ENCODE peak calls at places on chromosomes 6 and 20, in four cellular contexts. X is breast epithelium, R is MM.1S, F is heart left ventricle. Q is an unnamed sample.
A peak's percentile ranks its signal among the peaks of the same experiment; 100 is the strongest.

GRCh38 chr6:105041880-105042279 is 85.0 kb downstream of the LIN28B start:
- DNase-seq in X (no peak), F (no peak), R (no peak), Q (no peak)

GRCh38 chr20:4780245-4780644 is 58.5 kb downstream of the PRND start:
- DNase-seq in X (no peak), F (no peak), R (no peak), Q (no peak)

GRCh38 chr20:36407196-36407733 is 101.1 kb downstream of the DLGAP4 start:
- DNase-seq in R (no peak), X (no peak), F (no peak), Q (no peak)

GRCh38 chr20:2144850-2145249 is 43.2 kb downstream of the STK35 start:
- DNase-seq in X (no peak), F (no peak), R (no peak), Q (no peak)

GRCh38 chr6:168851460-168852103 is 402.1 kb downstream of the THBS2 start:
- DNase-seq in X (no peak), F (no peak), R (peak; percentile 6), Q (no peak)

GRCh38 chr6:3899061-3899460 is 49.9 kb downstream of the FAM50B start:
- DNase-seq in R (no peak), F (no peak), X (no peak), Q (no peak)

GRCh38 chr20:32605167-32605656 is 20.1 kb upstream of the NOL4L start:
- DNase-seq in X (no peak), F (peak; percentile 55), R (no peak), Q (peak; percentile 33)

GRCh38 chr6:35317483-35318199 is 20.0 kb downstream of the DEF6 start:
- DNase-seq in R (no peak), X (no peak), F (no peak), Q (peak; percentile 81)

GRCh38 chr6:110054664-110055386 is 76.7 kb downstream of the GPR6 start:
- DNase-seq in X (no peak), F (no peak), R (no peak), Q (no peak)

GRCh38 chr6:82006027-82006738 is 241.4 kb downstream of the IBTK start:
- DNase-seq in X (no peak), R (peak; percentile 56), F (peak; percentile 26), Q (peak; percentile 38)

GRCh38 chr6:167116109-167116837 is 6.6 kb upstream of the CCR6 start:
- DNase-seq in R (no peak), F (no peak), X (peak; percentile 56), Q (no peak)

GRCh38 chr6:34934516-34934915 is 45.5 kb downstream of the ANKS1A start:
- DNase-seq in R (no peak), X (peak; percentile 72), F (peak; percentile 87), Q (no peak)

GRCh38 chr6:166351715-166352285 is 9.5 kb upstream of the SFT2D1 start:
- DNase-seq in R (peak; percentile 12), X (no peak), F (no peak), Q (no peak)

GRCh38 chr6:47076422-47077344 is 34.6 kb upstream of the ADGRF1 start:
- DNase-seq in F (no peak), X (no peak), R (no peak), Q (no peak)

GRCh38 chr20:2942439-2942838 is 69.2 kb downstream of the PTPRA start:
- DNase-seq in X (no peak), R (no peak), F (no peak), Q (no peak)

GRCh38 chr20:21019468-21019830 is 86.7 kb downstream of the LINC00237 start:
- DNase-seq in F (no peak), R (no peak), X (no peak), Q (no peak)

GRCh38 chr6:169845426-169846285 is 94.2 kb downstream of the ERMARD start:
- DNase-seq in X (peak; percentile 42), F (no peak), R (no peak), Q (no peak)

GRCh38 chr6:15389079-15389758 is 143.3 kb downstream of the JARID2 start:
- DNase-seq in X (no peak), F (no peak), R (no peak), Q (no peak)

GRCh38 chr6:82741325-82741995 is 324.2 kb downstream of the UBE3D start:
- DNase-seq in R (no peak), X (no peak), F (no peak), Q (no peak)

GRCh38 chr6:145893586-145893985 is 70.6 kb downstream of the SHPRH start:
- DNase-seq in F (no peak), R (no peak), X (no peak), Q (no peak)

GRCh38 chr6:31879901-31880300 is 1.1 kb upstream of the SLC44A4 start:
- DNase-seq in R (no peak), F (no peak), X (no peak), Q (no peak)

GRCh38 chr6:31878222-31878621 is 575 bp downstream of the SLC44A4 start:
- DNase-seq in F (no peak), R (no peak), X (no peak), Q (no peak)

GRCh38 chr6:31877651-31878161 is 1.1 kb downstream of the SLC44A4 start:
- DNase-seq in X (peak; percentile 75), F (no peak), R (no peak), Q (no peak)

GRCh38 chr6:31880616-31881015 is 1.8 kb upstream of the SLC44A4 start:
- DNase-seq in X (no peak), F (no peak), R (no peak), Q (no peak)

DNA sequence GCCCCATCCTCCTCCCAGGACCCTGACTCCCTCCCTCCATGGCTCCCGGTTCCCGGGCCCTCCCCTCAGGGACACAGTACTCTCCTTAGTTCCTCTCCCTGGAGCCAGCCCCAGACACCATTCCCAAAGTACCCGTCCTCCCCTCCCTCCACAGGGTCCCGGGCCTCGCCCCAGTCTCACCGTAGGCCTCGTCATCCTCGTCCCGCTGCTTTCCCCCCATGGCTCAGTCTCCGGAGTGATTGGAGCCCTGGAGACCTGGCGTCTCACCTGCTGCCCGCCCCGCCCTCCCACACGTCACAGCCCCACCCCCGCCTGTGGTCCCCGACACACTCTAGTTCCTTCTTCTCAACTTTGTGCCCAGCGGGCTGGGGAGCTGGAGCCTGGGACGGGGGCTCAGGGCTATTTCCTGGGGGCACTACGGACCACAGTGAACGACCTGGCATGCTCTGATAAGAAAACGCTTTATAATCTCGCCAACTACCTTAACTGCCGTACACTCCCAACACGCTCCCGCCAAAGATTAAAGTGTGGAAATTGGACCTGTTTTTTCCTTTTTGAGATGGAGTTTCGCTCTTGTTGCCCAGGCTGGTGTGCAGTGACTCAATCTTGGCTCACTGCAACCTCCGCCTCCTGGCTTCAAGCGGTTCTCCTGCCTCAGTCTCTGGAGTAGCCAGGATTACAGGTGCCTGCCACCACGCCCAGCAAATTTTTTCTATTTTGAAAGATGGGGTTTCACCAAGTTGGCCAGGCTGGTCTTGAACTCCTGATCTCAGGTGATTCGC is at the start of gene SLC44A4:
- DNase-seq in X (no peak), R (no peak), F (no peak), Q (no peak)
- H3K4me3 ChIP-seq in X (peak within 1 kb of the TSS; percentile 30), R (no peak within 1 kb of the TSS), F (no peak within 1 kb of the TSS), Q (no peak within 1 kb of the TSS)

GRCh38 chr6:30480536-30481156 is 8.7 kb upstream of the HLA-E start:
- DNase-seq in F (no peak), R (peak; percentile 61), X (no peak), Q (no peak)

GRCh38 chr6:30483677-30484279 is 5.5 kb upstream of the HLA-E start:
- DNase-seq in R (peak; percentile 52), X (no peak), F (no peak), Q (peak; percentile 53)

GRCh38 chr6:30485236-30485635 is 4.1 kb upstream of the HLA-E start:
- DNase-seq in R (no peak), X (no peak), F (no peak), Q (no peak)

DNA sequence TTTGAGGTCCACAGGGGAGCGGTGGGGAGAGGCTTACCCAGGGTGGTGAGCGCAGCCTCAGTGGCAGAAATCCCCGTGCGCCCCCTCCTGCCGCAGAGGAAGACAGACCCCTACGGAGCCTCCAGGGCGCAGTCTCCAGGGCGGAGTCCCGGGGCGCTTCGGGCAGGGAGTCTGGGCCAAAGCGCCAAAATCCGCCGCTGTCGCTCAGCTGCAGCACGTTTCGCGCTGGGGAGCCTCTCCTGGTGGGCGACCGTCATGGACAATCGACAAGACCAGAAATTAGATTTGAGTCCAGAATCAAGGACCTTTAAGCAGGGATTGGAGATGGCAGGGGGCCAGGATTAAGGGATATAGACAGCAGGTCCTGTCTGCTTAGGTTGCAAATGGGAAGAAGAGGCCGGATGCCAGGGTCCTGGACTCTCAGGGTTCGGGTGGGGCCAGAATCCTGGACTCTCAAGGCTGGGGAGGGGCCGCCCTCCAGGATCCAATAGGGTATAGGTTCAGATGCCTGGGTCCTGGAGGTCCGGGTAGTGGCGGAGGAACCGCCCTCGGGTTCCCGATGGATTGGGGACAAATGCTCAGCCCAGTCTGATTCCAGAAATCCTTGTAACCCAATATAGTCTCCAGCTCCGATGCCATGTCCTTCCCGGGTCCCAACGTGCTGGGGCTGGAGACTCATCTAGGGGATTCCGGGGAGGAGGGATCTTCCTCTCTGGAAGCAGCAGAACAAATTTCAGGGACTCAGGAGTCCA is 7.9 kb upstream of the HLA-E start:
- DNase-seq in F (no peak), R (no peak), X (no peak), Q (peak; percentile 64)
- TF ChIP-seq CTCF in F (no peak), R (no peak), X (no peak), Q (peak; percentile 40)

DNA sequence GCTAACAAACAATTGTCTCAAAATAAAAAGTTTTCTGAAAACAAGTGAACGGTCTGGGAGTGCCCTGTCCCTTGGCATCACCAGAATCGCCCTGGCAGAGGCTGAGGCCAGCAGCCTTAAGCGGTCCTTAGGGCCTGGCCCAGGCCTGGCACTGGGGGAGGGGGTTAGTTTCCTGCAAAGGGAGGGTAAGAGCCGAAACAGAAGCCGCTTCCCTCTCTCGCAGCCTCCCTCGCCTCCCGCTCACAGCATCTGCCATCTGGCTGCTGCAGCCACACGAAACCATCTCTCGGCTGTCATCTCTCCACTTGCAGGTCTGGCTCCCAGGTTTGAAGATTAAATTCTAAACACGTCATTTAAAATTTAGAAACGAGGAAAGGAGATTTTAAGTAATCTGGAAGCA is 31.5 kb downstream of the PMEPA1 start:
- DNase-seq in X (no peak), F (peak; percentile 59), R (peak; percentile 87), Q (peak; percentile 81)
- H3K4me3 ChIP-seq in X (no peak overlapping the region), F (no peak overlapping the region), R (peak overlapping the region; percentile 57), Q (no peak overlapping the region)

DNA sequence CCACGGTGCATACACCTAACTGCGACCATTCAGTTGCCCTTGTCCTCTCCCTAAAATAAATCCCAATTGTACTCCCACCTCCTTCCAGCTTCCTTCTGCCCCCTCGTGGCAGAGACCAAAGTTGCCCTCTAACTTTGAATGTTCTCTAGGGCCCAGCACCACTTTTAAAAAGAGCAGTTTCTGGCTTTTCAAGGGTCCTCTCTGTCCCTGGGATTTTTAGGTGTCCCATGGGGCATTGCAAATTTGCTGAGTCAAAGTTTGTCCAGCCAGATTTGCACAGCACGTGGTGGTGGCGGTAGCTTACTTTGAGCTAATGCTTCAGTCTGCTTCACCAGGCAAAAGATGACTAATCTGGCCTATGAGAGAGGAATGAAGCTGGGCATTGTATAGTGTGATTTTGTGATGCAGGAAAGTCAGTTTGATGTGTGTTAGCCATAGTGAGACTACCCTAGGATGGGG is 100.2 kb downstream of the PERP start:
- DNase-seq in X (no peak), R (peak; percentile 31), F (no peak), Q (peak; percentile 25)
- TF ChIP-seq CTCF in X (peak; percentile 33), R (peak; percentile 76), F (peak; percentile 51), Q (peak; percentile 54)

GRCh38 chr6:27836080-27836782 is 76.0 kb downstream of the OR2B2 start:
- DNase-seq in F (no peak), R (no peak), X (no peak), Q (no peak)
- H3K4me3 ChIP-seq in F (peak overlapping the region; percentile 68), R (peak overlapping the region; percentile 80), X (peak overlapping the region; percentile 55), Q (peak overlapping the region; percentile 95)

DNA sequence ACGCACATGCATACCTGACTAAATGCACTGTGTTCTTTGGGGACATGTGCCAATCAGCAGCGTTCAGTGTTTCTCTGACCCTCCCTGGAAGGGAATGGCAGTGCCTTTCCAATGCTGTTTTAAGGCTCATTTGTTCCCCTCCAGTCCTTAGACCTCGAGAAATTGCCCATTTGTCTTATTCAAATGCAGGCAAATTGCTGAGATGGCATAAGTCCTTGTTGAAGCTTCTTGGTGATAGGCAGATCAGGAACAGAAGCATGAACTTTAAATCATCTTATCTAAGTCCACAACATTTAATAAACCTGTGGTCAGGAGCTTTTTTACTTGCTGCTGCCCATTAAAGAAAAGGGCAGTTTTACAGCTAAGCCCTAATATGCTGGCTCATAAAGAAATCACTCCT is 112.8 kb upstream of the LRFN2 start:
- DNase-seq in X (no peak), F (no peak), R (no peak), Q (no peak)
- TF ChIP-seq CTCF in X (no peak), F (no peak), R (no peak), Q (no peak)

Q was measured in WERI-Rb-1.